ENCODE peak calls at places on chromosome 3, in five cellular contexts. One of them, this sample, is unnamed.
A peak's percentile ranks its signal among the peaks of the same experiment; 100 is the strongest.

GRCh38 chr3:98893740-98894139 is 7.8 kb downstream of the DCBLD2 start:
- DNase-seq in psoas muscle: no peak
- DNase-seq in AG04450: no peak
- DNase-seq in neural progenitor cell: peak; percentile 58
- DNase-seq in astrocyte of the spinal cord: peak; percentile 51
- DNase-seq in this sample: no peak

GRCh38 chr3:184320099-184320445 is 5.7 kb downstream of the EIF4G1 start:
- DNase-seq in astrocyte of the spinal cord: peak; percentile 97
- DNase-seq in psoas muscle: peak; percentile 98
- DNase-seq in neural progenitor cell: no peak
- DNase-seq in AG04450: peak; percentile 90
- DNase-seq in this sample: peak; percentile 97

GRCh38 chr3:161508852-161509477 is 12.4 kb downstream of the OTOL1 start:
- DNase-seq in astrocyte of the spinal cord: peak; percentile 13
- DNase-seq in AG04450: no peak
- DNase-seq in psoas muscle: no peak
- DNase-seq in neural progenitor cell: no peak
- DNase-seq in this sample: peak; percentile 2

GRCh38 chr3:70805044-70805732 is 492.8 kb upstream of the MDFIC2 start:
- DNase-seq in astrocyte of the spinal cord: peak; percentile 51
- DNase-seq in AG04450: peak; percentile 34
- DNase-seq in psoas muscle: no peak
- DNase-seq in neural progenitor cell: no peak
- DNase-seq in this sample: peak; percentile 48

GRCh38 chr3:147654827-147655226 is 245.7 kb downstream of the ZIC1 start:
- DNase-seq in astrocyte of the spinal cord: peak; percentile 80
- DNase-seq in AG04450: no peak
- DNase-seq in psoas muscle: no peak
- DNase-seq in neural progenitor cell: no peak
- DNase-seq in this sample: peak; percentile 34

GRCh38 chr3:171462224-171462623 is 2.0 kb upstream of the TNIK start:
- DNase-seq in AG04450: no peak
- DNase-seq in astrocyte of the spinal cord: no peak
- DNase-seq in psoas muscle: no peak
- DNase-seq in neural progenitor cell: no peak
- DNase-seq in this sample: no peak

GRCh38 chr3:122322095-122323075 is 2.7 kb upstream of the CSTA start:
- DNase-seq in neural progenitor cell: no peak
- DNase-seq in astrocyte of the spinal cord: no peak
- DNase-seq in psoas muscle: no peak
- DNase-seq in AG04450: no peak
- DNase-seq in this sample: no peak

GRCh38 chr3:18357747-18358146 is 67.4 kb downstream of the SATB1 start:
- DNase-seq in psoas muscle: no peak
- DNase-seq in AG04450: no peak
- DNase-seq in astrocyte of the spinal cord: no peak
- DNase-seq in neural progenitor cell: no peak
- DNase-seq in this sample: no peak

GRCh38 chr3:8625991-8626390 is 18.6 kb downstream of the SSUH2 start:
- DNase-seq in neural progenitor cell: no peak
- DNase-seq in astrocyte of the spinal cord: no peak
- DNase-seq in AG04450: no peak
- DNase-seq in psoas muscle: no peak
- DNase-seq in this sample: peak; percentile 42

GRCh38 chr3:36648241-36649034 is 115.9 kb downstream of the DCLK3 start:
- DNase-seq in AG04450: peak; percentile 30
- DNase-seq in psoas muscle: no peak
- DNase-seq in astrocyte of the spinal cord: peak; percentile 95
- DNase-seq in neural progenitor cell: no peak
- DNase-seq in this sample: peak; percentile 73

GRCh38 chr3:29906906-29907305 is 626.0 kb downstream of the RBMS3 start:
- DNase-seq in psoas muscle: no peak
- DNase-seq in AG04450: no peak
- DNase-seq in astrocyte of the spinal cord: no peak
- DNase-seq in neural progenitor cell: no peak
- DNase-seq in this sample: no peak

GRCh38 chr3:14423197-14423743 is 20.9 kb downstream of the SLC6A6 start:
- DNase-seq in astrocyte of the spinal cord: no peak
- DNase-seq in psoas muscle: no peak
- DNase-seq in neural progenitor cell: no peak
- DNase-seq in AG04450: no peak
- DNase-seq in this sample: peak; percentile 26

GRCh38 chr3:14570089-14570488 is 29.9 kb upstream of the GRIP2 start:
- DNase-seq in psoas muscle: no peak
- DNase-seq in AG04450: no peak
- DNase-seq in astrocyte of the spinal cord: no peak
- DNase-seq in neural progenitor cell: no peak
- DNase-seq in this sample: no peak

GRCh38 chr3:114739627-114740026 is 407.5 kb downstream of the ZBTB20 start:
- DNase-seq in AG04450: no peak
- DNase-seq in neural progenitor cell: no peak
- DNase-seq in astrocyte of the spinal cord: no peak
- DNase-seq in psoas muscle: no peak
- DNase-seq in this sample: no peak

GRCh38 chr3:48222616-48223513 is at the start of gene CAMP:
- DNase-seq in astrocyte of the spinal cord: peak; percentile 10
- DNase-seq in psoas muscle: peak; percentile 65
- DNase-seq in AG04450: no peak
- DNase-seq in neural progenitor cell: no peak
- DNase-seq in this sample: peak; percentile 52

DNA sequence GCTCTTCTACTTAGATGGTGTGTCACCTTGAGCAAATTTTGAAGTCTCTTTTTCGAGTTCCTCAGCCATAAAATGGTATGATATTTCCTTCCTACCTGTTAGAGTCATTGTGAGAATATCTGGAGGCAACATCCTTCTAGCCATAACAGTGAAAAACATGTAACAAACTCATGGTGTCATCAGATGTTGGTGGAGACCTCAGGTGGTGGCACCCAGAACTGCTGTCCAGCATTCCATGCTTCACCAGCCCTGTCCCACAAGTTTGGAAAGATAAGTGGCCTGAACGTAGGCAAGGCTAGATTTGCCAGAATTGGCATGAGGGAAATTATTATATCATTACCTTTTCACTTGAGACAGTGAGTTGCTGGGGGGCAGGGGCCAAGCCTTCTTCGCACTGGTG is 30.4 kb downstream of the GASK1A start:
- DNase-seq in astrocyte of the spinal cord: no peak
- DNase-seq in neural progenitor cell: no peak
- DNase-seq in AG04450: no peak
- DNase-seq in psoas muscle: no peak
- DNase-seq in this sample: no peak
- TF ChIP-seq CTCF in astrocyte of the spinal cord: no peak
- TF ChIP-seq CTCF in neural progenitor cell: peak; percentile 11
- TF ChIP-seq CTCF in AG04450: no peak
- TF ChIP-seq CTCF in psoas muscle: no peak
- TF ChIP-seq CTCF in this sample: no peak

DNA sequence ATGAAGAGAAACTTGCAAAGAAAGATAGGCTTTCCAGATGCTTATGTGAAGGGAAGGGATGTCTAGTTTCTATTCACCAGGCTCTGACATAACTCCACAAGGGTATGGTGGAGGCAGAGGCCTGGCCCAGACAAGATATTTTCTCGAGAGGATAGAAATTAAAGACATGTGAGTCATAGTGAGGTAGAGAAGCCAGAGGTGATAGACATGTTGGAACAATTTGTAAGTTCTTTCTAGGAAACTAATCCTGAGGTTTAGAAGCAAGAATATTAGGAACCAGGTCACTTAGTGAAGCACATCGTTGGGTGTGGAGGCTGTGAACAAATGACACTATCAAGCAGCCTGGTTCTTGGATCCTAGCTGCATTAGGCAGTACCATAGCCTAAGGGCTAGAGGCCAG is 176.9 kb downstream of the BBX start:
- DNase-seq in neural progenitor cell: no peak
- DNase-seq in psoas muscle: no peak
- DNase-seq in AG04450: no peak
- DNase-seq in astrocyte of the spinal cord: peak; percentile 37
- DNase-seq in this sample: peak; percentile 33
- H3K4me3 ChIP-seq in neural progenitor cell: no peak overlapping the region
- H3K4me3 ChIP-seq in psoas muscle: no peak overlapping the region
- H3K4me3 ChIP-seq in AG04450: no peak overlapping the region
- H3K4me3 ChIP-seq in astrocyte of the spinal cord: no peak overlapping the region
- H3K4me3 ChIP-seq in this sample: no peak overlapping the region

GRCh38 chr3:13416002-13416793 is 3.9 kb downstream of the NUP210 start:
- DNase-seq in AG04450: no peak
- DNase-seq in neural progenitor cell: peak; percentile 41
- DNase-seq in psoas muscle: no peak
- DNase-seq in astrocyte of the spinal cord: no peak
- DNase-seq in this sample: no peak

GRCh38 chr3:13424111-13424844 is 4.2 kb upstream of the NUP210 start:
- DNase-seq in astrocyte of the spinal cord: no peak
- DNase-seq in AG04450: no peak
- DNase-seq in neural progenitor cell: no peak
- DNase-seq in psoas muscle: no peak
- DNase-seq in this sample: no peak

GRCh38 chr3:13420817-13421755 is 964 bp upstream of the NUP210 start:
- DNase-seq in astrocyte of the spinal cord: no peak
- DNase-seq in neural progenitor cell: no peak
- DNase-seq in AG04450: no peak
- DNase-seq in psoas muscle: no peak
- DNase-seq in this sample: no peak

GRCh38 chr3:13419356-13420050 is 619 bp downstream of the NUP210 start:
- DNase-seq in neural progenitor cell: peak; percentile 77
- DNase-seq in AG04450: no peak
- DNase-seq in psoas muscle: peak; percentile 41
- DNase-seq in astrocyte of the spinal cord: no peak
- DNase-seq in this sample: no peak

DNA sequence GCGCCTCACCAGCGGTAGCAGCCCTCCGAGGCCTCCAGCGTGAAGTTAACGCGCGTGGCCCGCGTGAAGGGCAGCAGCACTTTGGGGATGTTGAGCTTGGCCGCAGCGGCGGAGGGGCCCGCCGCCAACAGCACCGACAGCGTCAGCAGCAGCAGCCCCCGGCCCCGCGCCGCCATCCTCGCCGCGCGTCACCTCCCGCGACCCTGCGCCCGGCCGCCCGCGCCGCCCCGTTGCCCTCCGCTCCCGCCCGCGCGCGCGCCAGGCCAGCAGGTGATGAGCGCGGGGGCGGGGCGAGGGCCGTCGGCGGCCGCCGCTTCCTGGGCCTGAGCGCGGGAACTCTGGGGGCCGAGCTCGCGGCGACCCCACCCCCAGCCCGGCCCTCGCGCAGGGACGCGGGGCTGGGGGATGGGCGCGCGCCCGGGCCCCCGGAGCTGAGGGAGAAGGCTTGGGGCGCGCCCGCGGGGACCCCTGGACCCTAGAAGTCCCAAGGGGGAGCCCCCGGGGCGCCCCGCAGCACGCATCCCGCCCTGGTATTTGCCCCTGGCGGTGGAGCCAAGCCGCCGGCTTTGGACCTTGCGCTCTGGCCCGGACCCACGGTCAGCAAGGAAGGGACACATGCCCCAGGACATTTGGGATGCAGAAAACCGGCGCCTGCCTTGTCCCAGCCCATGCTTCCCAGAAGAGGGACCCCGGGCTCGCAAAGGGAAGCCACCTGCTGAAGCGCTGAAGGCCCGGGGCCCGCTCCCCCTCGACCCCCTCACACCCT is at the start of gene NUP210:
- DNase-seq in astrocyte of the spinal cord: no peak
- DNase-seq in AG04450: no peak
- DNase-seq in neural progenitor cell: peak; percentile 89
- DNase-seq in psoas muscle: peak; percentile 37
- DNase-seq in this sample: no peak
- TF ChIP-seq CTCF in astrocyte of the spinal cord: no peak
- TF ChIP-seq CTCF in AG04450: no peak
- TF ChIP-seq CTCF in neural progenitor cell: peak; percentile 40
- TF ChIP-seq CTCF in psoas muscle: no peak
- TF ChIP-seq CTCF in this sample: no peak

GRCh38 chr3:52054689-52055511 is 1.5 kb downstream of the DUSP7 start:
- DNase-seq in psoas muscle: no peak
- DNase-seq in neural progenitor cell: peak; percentile 69
- DNase-seq in AG04450: no peak
- DNase-seq in astrocyte of the spinal cord: no peak
- DNase-seq in this sample: no peak
- H3K4me3 ChIP-seq in psoas muscle: peak overlapping the region; percentile 87
- H3K4me3 ChIP-seq in neural progenitor cell: peak overlapping the region; percentile 70
- H3K4me3 ChIP-seq in AG04450: peak overlapping the region; percentile 88
- H3K4me3 ChIP-seq in astrocyte of the spinal cord: peak overlapping the region; percentile 83
- H3K4me3 ChIP-seq in this sample: peak overlapping the region; percentile 67

This sample was measured in cardiac fibroblast.